ENCODE peak calls at places on chromosomes 1 and 21, in ten cellular contexts. One of them, this sample, is unnamed.

GRCh38 chr1:205680073-205680851 is at the start of gene SLC45A3:
- DNase-seq in colonic mucosa: peak; percentile 66
- DNase-seq in RWPE1: peak; percentile 55
- DNase-seq in iris pigment epithelial cell: no peak
- DNase-seq in OCI-M1: no peak
- DNase-seq in cardiac septum: no peak
- DNase-seq in anterior cingulate cortex: peak; percentile 44
- DNase-seq in stimulated activated CD4-positive, alpha-beta T cell treated with anti-CD3 and anti-CD28 coated beads, Interleukin-12 subunit alpha, Interleukin-12 subunit beta, amount 100 ng/mL, for 48 hours: peak; percentile 27
- DNase-seq in retina: peak; percentile 68
- DNase-seq in stromal cell of bone marrow: no peak
- DNase-seq in this sample: no peak

GRCh38 chr1:30322859-30323257 is 400.5 kb downstream of the MATN1 start:
- DNase-seq in RWPE1: no peak
- DNase-seq in stromal cell of bone marrow: no peak
- DNase-seq in colonic mucosa: no peak
- DNase-seq in OCI-M1: no peak
- DNase-seq in stimulated activated CD4-positive, alpha-beta T cell treated with anti-CD3 and anti-CD28 coated beads, Interleukin-12 subunit alpha, Interleukin-12 subunit beta, amount 100 ng/mL, for 48 hours: no peak
- DNase-seq in cardiac septum: peak; percentile 35
- DNase-seq in iris pigment epithelial cell: no peak
- DNase-seq in retina: no peak
- DNase-seq in anterior cingulate cortex: no peak
- DNase-seq in this sample: no peak

GRCh38 chr1:27435566-27436203 is 43.3 kb downstream of the GPR3 start:
- DNase-seq in stimulated activated CD4-positive, alpha-beta T cell treated with anti-CD3 and anti-CD28 coated beads, Interleukin-12 subunit alpha, Interleukin-12 subunit beta, amount 100 ng/mL, for 48 hours: no peak
- DNase-seq in anterior cingulate cortex: no peak
- DNase-seq in RWPE1: no peak
- DNase-seq in cardiac septum: no peak
- DNase-seq in iris pigment epithelial cell: no peak
- DNase-seq in colonic mucosa: no peak
- DNase-seq in retina: no peak
- DNase-seq in OCI-M1: peak; percentile 75
- DNase-seq in stromal cell of bone marrow: no peak
- DNase-seq in this sample: no peak

GRCh38 chr21:30257773-30258172 is 25.0 kb downstream of the KRTAP24-1 start:
- DNase-seq in cardiac septum: no peak
- DNase-seq in colonic mucosa: peak; percentile 30
- DNase-seq in OCI-M1: peak; percentile 65
- DNase-seq in retina: no peak
- DNase-seq in anterior cingulate cortex: no peak
- DNase-seq in RWPE1: peak; percentile 40
- DNase-seq in iris pigment epithelial cell: peak; percentile 59
- DNase-seq in stromal cell of bone marrow: peak; percentile 9
- DNase-seq in stimulated activated CD4-positive, alpha-beta T cell treated with anti-CD3 and anti-CD28 coated beads, Interleukin-12 subunit alpha, Interleukin-12 subunit beta, amount 100 ng/mL, for 48 hours: no peak
- DNase-seq in this sample: no peak

GRCh38 chr1:177511036-177511435 is 340.3 kb downstream of the BRINP2 start:
- DNase-seq in stimulated activated CD4-positive, alpha-beta T cell treated with anti-CD3 and anti-CD28 coated beads, Interleukin-12 subunit alpha, Interleukin-12 subunit beta, amount 100 ng/mL, for 48 hours: no peak
- DNase-seq in OCI-M1: no peak
- DNase-seq in iris pigment epithelial cell: peak; percentile 72
- DNase-seq in cardiac septum: no peak
- DNase-seq in colonic mucosa: no peak
- DNase-seq in RWPE1: no peak
- DNase-seq in anterior cingulate cortex: no peak
- DNase-seq in stromal cell of bone marrow: no peak
- DNase-seq in retina: no peak
- DNase-seq in this sample: no peak

GRCh38 chr21:36966846-36967657 is 583 bp upstream of the HLCS start:
- DNase-seq in stromal cell of bone marrow: no peak
- DNase-seq in cardiac septum: no peak
- DNase-seq in iris pigment epithelial cell: no peak
- DNase-seq in colonic mucosa: no peak
- DNase-seq in stimulated activated CD4-positive, alpha-beta T cell treated with anti-CD3 and anti-CD28 coated beads, Interleukin-12 subunit alpha, Interleukin-12 subunit beta, amount 100 ng/mL, for 48 hours: no peak
- DNase-seq in retina: peak; percentile 67
- DNase-seq in RWPE1: no peak
- DNase-seq in OCI-M1: peak; percentile 79
- DNase-seq in anterior cingulate cortex: no peak
- DNase-seq in this sample: no peak

GRCh38 chr1:167808104-167808503 is 86.3 kb downstream of the MPZL1 start:
- DNase-seq in iris pigment epithelial cell: peak; percentile 85
- DNase-seq in OCI-M1: no peak
- DNase-seq in stromal cell of bone marrow: peak; percentile 71
- DNase-seq in retina: no peak
- DNase-seq in colonic mucosa: no peak
- DNase-seq in RWPE1: no peak
- DNase-seq in stimulated activated CD4-positive, alpha-beta T cell treated with anti-CD3 and anti-CD28 coated beads, Interleukin-12 subunit alpha, Interleukin-12 subunit beta, amount 100 ng/mL, for 48 hours: no peak
- DNase-seq in cardiac septum: no peak
- DNase-seq in anterior cingulate cortex: no peak
- DNase-seq in this sample: no peak

GRCh38 chr21:44555200-44555875 is 3.3 kb downstream of the KRTAP10-3 start:
- DNase-seq in retina: no peak
- DNase-seq in stimulated activated CD4-positive, alpha-beta T cell treated with anti-CD3 and anti-CD28 coated beads, Interleukin-12 subunit alpha, Interleukin-12 subunit beta, amount 100 ng/mL, for 48 hours: no peak
- DNase-seq in anterior cingulate cortex: no peak
- DNase-seq in iris pigment epithelial cell: no peak
- DNase-seq in RWPE1: no peak
- DNase-seq in stromal cell of bone marrow: no peak
- DNase-seq in OCI-M1: no peak
- DNase-seq in colonic mucosa: no peak
- DNase-seq in cardiac septum: no peak
- DNase-seq in this sample: no peak

GRCh38 chr1:193456883-193457282 is 270.5 kb upstream of the B3GALT2 start:
- DNase-seq in RWPE1: no peak
- DNase-seq in iris pigment epithelial cell: peak; percentile 31
- DNase-seq in stromal cell of bone marrow: no peak
- DNase-seq in colonic mucosa: no peak
- DNase-seq in stimulated activated CD4-positive, alpha-beta T cell treated with anti-CD3 and anti-CD28 coated beads, Interleukin-12 subunit alpha, Interleukin-12 subunit beta, amount 100 ng/mL, for 48 hours: no peak
- DNase-seq in cardiac septum: no peak
- DNase-seq in anterior cingulate cortex: no peak
- DNase-seq in OCI-M1: no peak
- DNase-seq in retina: no peak
- DNase-seq in this sample: no peak

GRCh38 chr1:185574139-185574835 is 159.9 kb upstream of the HMCN1 start:
- DNase-seq in RWPE1: peak; percentile 26
- DNase-seq in cardiac septum: no peak
- DNase-seq in anterior cingulate cortex: no peak
- DNase-seq in iris pigment epithelial cell: peak; percentile 14
- DNase-seq in stromal cell of bone marrow: no peak
- DNase-seq in stimulated activated CD4-positive, alpha-beta T cell treated with anti-CD3 and anti-CD28 coated beads, Interleukin-12 subunit alpha, Interleukin-12 subunit beta, amount 100 ng/mL, for 48 hours: no peak
- DNase-seq in colonic mucosa: no peak
- DNase-seq in OCI-M1: no peak
- DNase-seq in retina: no peak
- DNase-seq in this sample: no peak

GRCh38 chr1:26690576-26691031 is 5.2 kb upstream of the ARID1A start:
- DNase-seq in RWPE1: no peak
- DNase-seq in stimulated activated CD4-positive, alpha-beta T cell treated with anti-CD3 and anti-CD28 coated beads, Interleukin-12 subunit alpha, Interleukin-12 subunit beta, amount 100 ng/mL, for 48 hours: no peak
- DNase-seq in OCI-M1: peak; percentile 82
- DNase-seq in anterior cingulate cortex: no peak
- DNase-seq in retina: no peak
- DNase-seq in stromal cell of bone marrow: no peak
- DNase-seq in cardiac septum: no peak
- DNase-seq in iris pigment epithelial cell: no peak
- DNase-seq in colonic mucosa: no peak
- DNase-seq in this sample: no peak

GRCh38 chr1:201302168-201302896 is 19.0 kb downstream of the PKP1 start:
- DNase-seq in RWPE1: peak; percentile 91
- DNase-seq in OCI-M1: no peak
- DNase-seq in cardiac septum: no peak
- DNase-seq in colonic mucosa: peak; percentile 26
- DNase-seq in stimulated activated CD4-positive, alpha-beta T cell treated with anti-CD3 and anti-CD28 coated beads, Interleukin-12 subunit alpha, Interleukin-12 subunit beta, amount 100 ng/mL, for 48 hours: no peak
- DNase-seq in anterior cingulate cortex: no peak
- DNase-seq in stromal cell of bone marrow: no peak
- DNase-seq in iris pigment epithelial cell: no peak
- DNase-seq in retina: no peak
- DNase-seq in this sample: no peak

GRCh38 chr21:21714396-21714795 is 716.2 kb downstream of the NCAM2 start:
- DNase-seq in RWPE1: no peak
- DNase-seq in anterior cingulate cortex: no peak
- DNase-seq in colonic mucosa: no peak
- DNase-seq in stromal cell of bone marrow: peak; percentile 31
- DNase-seq in cardiac septum: no peak
- DNase-seq in stimulated activated CD4-positive, alpha-beta T cell treated with anti-CD3 and anti-CD28 coated beads, Interleukin-12 subunit alpha, Interleukin-12 subunit beta, amount 100 ng/mL, for 48 hours: no peak
- DNase-seq in iris pigment epithelial cell: peak; percentile 69
- DNase-seq in OCI-M1: no peak
- DNase-seq in retina: no peak
- DNase-seq in this sample: no peak

GRCh38 chr1:16236091-16236494 is 890 bp downstream of the CPLANE2 start:
- DNase-seq in stimulated activated CD4-positive, alpha-beta T cell treated with anti-CD3 and anti-CD28 coated beads, Interleukin-12 subunit alpha, Interleukin-12 subunit beta, amount 100 ng/mL, for 48 hours: peak; percentile 21
- DNase-seq in OCI-M1: no peak
- DNase-seq in RWPE1: peak; percentile 58
- DNase-seq in colonic mucosa: peak; percentile 66
- DNase-seq in stromal cell of bone marrow: no peak
- DNase-seq in cardiac septum: no peak
- DNase-seq in retina: no peak
- DNase-seq in iris pigment epithelial cell: no peak
- DNase-seq in anterior cingulate cortex: no peak
- DNase-seq in this sample: peak; percentile 67

GRCh38 chr1:74731399-74732052 is 1.3 kb downstream of the CRYZ start:
- DNase-seq in cardiac septum: no peak
- DNase-seq in OCI-M1: peak; percentile 49
- DNase-seq in retina: no peak
- DNase-seq in RWPE1: no peak
- DNase-seq in stimulated activated CD4-positive, alpha-beta T cell treated with anti-CD3 and anti-CD28 coated beads, Interleukin-12 subunit alpha, Interleukin-12 subunit beta, amount 100 ng/mL, for 48 hours: no peak
- DNase-seq in iris pigment epithelial cell: peak; percentile 18
- DNase-seq in colonic mucosa: no peak
- DNase-seq in stromal cell of bone marrow: no peak
- DNase-seq in anterior cingulate cortex: no peak
- DNase-seq in this sample: peak; percentile 30

GRCh38 chr1:205584732-205585131 is 47.1 kb downstream of the ELK4 start:
- DNase-seq in stromal cell of bone marrow: no peak
- DNase-seq in retina: no peak
- DNase-seq in OCI-M1: no peak
- DNase-seq in cardiac septum: peak; percentile 27
- DNase-seq in colonic mucosa: peak; percentile 26
- DNase-seq in iris pigment epithelial cell: no peak
- DNase-seq in RWPE1: no peak
- DNase-seq in anterior cingulate cortex: no peak
- DNase-seq in stimulated activated CD4-positive, alpha-beta T cell treated with anti-CD3 and anti-CD28 coated beads, Interleukin-12 subunit alpha, Interleukin-12 subunit beta, amount 100 ng/mL, for 48 hours: no peak
- DNase-seq in this sample: no peak

GRCh38 chr1:206935491-206936067 is 10.7 kb downstream of the PIGR start:
- DNase-seq in OCI-M1: peak; percentile 86
- DNase-seq in RWPE1: no peak
- DNase-seq in iris pigment epithelial cell: peak; percentile 38
- DNase-seq in retina: no peak
- DNase-seq in anterior cingulate cortex: no peak
- DNase-seq in stimulated activated CD4-positive, alpha-beta T cell treated with anti-CD3 and anti-CD28 coated beads, Interleukin-12 subunit alpha, Interleukin-12 subunit beta, amount 100 ng/mL, for 48 hours: peak; percentile 49
- DNase-seq in stromal cell of bone marrow: no peak
- DNase-seq in colonic mucosa: no peak
- DNase-seq in cardiac septum: no peak
- DNase-seq in this sample: no peak